ENCODE peak calls at places on chromosomes 11 and 22, in nine cellular contexts. E is AG04450, B is IMR-90, H is fibroblast of lung, U is spleen, K is sigmoid colon, T is body of pancreas, C is hepatocyte, Z is A549. P is an unnamed sample.

GRCh38 chr22:46795140-46795539 is 32.7 kb downstream of the TBC1D22A start:
- DNase-seq in U (peak), B (no peak), Z (no peak), E (no peak), C (no peak), K (peak), T (no peak), H (no peak), P (no peak)

GRCh38 chr11:116637766-116638165 is 135.0 kb downstream of the BUD13 start:
- DNase-seq in K (no peak), H (no peak), T (no peak), Z (no peak), E (no peak), B (no peak), U (no peak), C (no peak), P (no peak)

GRCh38 chr11:116079580-116079979 is 575.4 kb upstream of the CADM1 start:
- DNase-seq in C (no peak), K (no peak), E (no peak), B (no peak), T (no peak), U (no peak), H (no peak), Z (no peak), P (no peak)

GRCh38 chr22:31605851-31606585 is 56.0 kb downstream of the PISD start:
- DNase-seq in T (no peak), K (peak), C (peak), Z (no peak), U (no peak), E (no peak), H (no peak), B (no peak), P (no peak)

GRCh38 chr11:72007587-72007986 is 8.9 kb downstream of the IL18BP start:
- DNase-seq in E (no peak), C (no peak), K (no peak), H (no peak), T (no peak), U (no peak), Z (no peak), B (no peak), P (no peak)

GRCh38 chr11:106724293-106724892 is 293.9 kb downstream of the GUCY1A2 start:
- DNase-seq in C (no peak), H (peak), U (no peak), K (no peak), B (peak), E (no peak), Z (peak), T (no peak), P (no peak)

GRCh38 chr11:70415176-70415575 is 16.8 kb downstream of the CTTN start:
- DNase-seq in B (peak), C (no peak), Z (peak), H (peak), U (no peak), E (no peak), K (no peak), T (no peak), P (no peak)

GRCh38 chr22:44405661-44406060 is 92.4 kb downstream of the RTL6 start:
- DNase-seq in E (no peak), T (no peak), B (no peak), U (peak), H (no peak), C (no peak), Z (no peak), K (peak), P (peak)

GRCh38 chr11:94895971-94896370 is 77.4 kb downstream of the CWC15 start:
- DNase-seq in T (no peak), B (peak), C (no peak), K (no peak), U (no peak), E (no peak), H (peak), Z (peak), P (no peak)

GRCh38 chr11:31809543-31809856 is 1.6 kb downstream of the PAX6 start:
- DNase-seq in T (no peak), K (no peak), H (no peak), C (no peak), U (no peak), Z (no peak), E (no peak), B (no peak), P (no peak)

GRCh38 chr11:31807791-31808074 is 3.4 kb downstream of the PAX6 start:
- DNase-seq in K (no peak), Z (no peak), T (no peak), C (no peak), E (no peak), H (no peak), U (no peak), B (no peak), P (no peak)

GRCh38 chr11:31808721-31809542 is 2.2 kb downstream of the PAX6 start:
- DNase-seq in E (no peak), Z (no peak), C (no peak), U (no peak), T (no peak), B (no peak), K (no peak), H (no peak), P (no peak)

GRCh38 chr11:31806944-31807790 is 4.0 kb downstream of the PAX6 start:
- DNase-seq in U (no peak), B (no peak), T (no peak), K (no peak), Z (no peak), C (no peak), H (no peak), E (no peak), P (no peak)

GRCh38 chr11:31808268-31808667 is 2.9 kb downstream of the PAX6 start:
- DNase-seq in U (no peak), T (no peak), C (no peak), B (no peak), H (no peak), Z (no peak), E (no peak), K (no peak), P (no peak)
- H3K4me3 ChIP-seq in U (no peak), T (no peak), C (no peak), B (no peak), H (no peak), Z (no peak), E (no peak), K (no peak), P (no peak)

DNA sequence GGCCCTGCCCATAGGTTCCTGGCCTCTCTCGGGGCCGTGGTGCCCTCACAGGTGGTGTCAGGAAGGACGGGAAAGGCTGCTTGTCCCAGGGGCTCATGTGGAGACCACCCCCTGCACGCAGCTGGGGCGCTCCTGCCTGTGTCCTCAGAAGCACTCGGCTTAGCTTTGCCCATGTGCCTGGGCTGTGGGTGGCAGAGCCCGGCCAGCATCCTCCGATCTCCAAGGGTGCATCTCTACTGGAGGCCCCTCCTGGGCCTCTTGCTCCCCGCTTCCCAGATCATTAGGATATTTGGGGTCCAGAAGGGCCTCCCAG is 8.9 kb upstream of the TSSC4 start:
- DNase-seq in C (no peak), E (no peak), H (no peak), B (no peak), U (no peak), T (no peak), K (no peak), Z (no peak), P (no peak)
- H3K27ac ChIP-seq in C (no peak), E (no peak), H (peak), B (peak), U (no peak), T (no peak), K (peak), Z (no peak), P (peak)

GRCh38 chr11:67160872-67161783 is 42.1 kb downstream of the KDM2A start:
- DNase-seq in E (no peak), C (no peak), U (no peak), H (peak), T (no peak), Z (no peak), B (peak), K (no peak), P (no peak)
- H3K4me3 ChIP-seq in E (no peak), C (no peak), U (no peak), H (no peak), T (no peak), Z (no peak), B (no peak), K (no peak), P (no peak)

DNA sequence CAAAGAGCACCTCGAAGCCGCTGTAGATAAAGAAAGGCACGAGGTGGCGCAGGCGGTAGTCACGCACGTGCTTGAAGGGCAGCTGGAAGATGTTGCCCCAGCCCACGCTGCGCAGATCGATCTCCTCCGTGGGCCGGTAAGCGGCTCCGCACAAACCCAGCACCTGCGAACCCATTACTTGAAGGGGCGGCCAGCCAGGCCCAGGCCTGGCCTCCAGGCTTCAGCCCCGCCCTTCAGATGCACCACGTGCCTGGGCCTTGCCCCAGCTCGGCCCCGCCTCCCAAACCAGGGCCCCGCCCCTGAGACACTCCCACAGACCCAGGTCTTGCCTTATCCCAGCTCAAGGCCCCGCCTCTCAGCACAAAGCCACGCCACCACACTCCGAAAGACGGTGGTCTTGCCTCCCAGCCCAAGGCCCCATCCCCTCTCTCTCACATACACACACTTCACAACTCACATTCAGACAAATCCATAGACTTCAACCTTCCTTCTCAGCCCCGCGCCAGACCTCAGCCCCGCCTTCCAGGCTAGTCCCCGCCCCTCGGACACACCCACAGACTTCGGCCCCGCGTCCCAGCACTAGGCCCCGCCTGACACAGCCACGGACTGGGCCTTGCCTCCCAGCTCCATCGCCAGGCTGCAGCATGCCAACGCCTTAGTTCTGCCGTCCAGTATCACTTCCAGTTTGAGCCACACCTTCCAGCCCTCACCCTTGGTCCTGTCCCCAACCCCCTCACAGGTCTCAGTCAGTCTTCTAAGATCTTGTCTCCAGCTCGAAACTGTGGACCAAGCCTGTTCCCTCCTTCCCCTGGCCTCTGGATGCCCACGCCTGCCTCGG is 7.1 kb downstream of the UNC93B1 start:
- DNase-seq in B (no peak), E (no peak), K (no peak), H (peak), U (peak), T (peak), Z (peak), C (peak), P (peak)
- H3K27ac ChIP-seq in B (no peak), E (no peak), K (no peak), H (no peak), U (no peak), T (no peak), Z (no peak), C (no peak), P (no peak)

GRCh38 chr22:17612057-17612456 is 16.5 kb downstream of the ATP6V1E1 start:
- DNase-seq in T (no peak), K (no peak), U (no peak), E (no peak), B (peak), C (no peak), H (no peak), Z (no peak), P (no peak)

GRCh38 chr22:17606472-17606871 is 22.1 kb downstream of the ATP6V1E1 start:
- DNase-seq in C (peak), T (no peak), Z (no peak), U (peak), E (peak), H (peak), B (peak), K (peak), P (no peak)

GRCh38 chr22:17613280-17613679 is 15.3 kb downstream of the ATP6V1E1 start:
- DNase-seq in T (no peak), K (no peak), H (no peak), C (no peak), E (no peak), B (no peak), Z (no peak), U (no peak), P (no peak)

DNA sequence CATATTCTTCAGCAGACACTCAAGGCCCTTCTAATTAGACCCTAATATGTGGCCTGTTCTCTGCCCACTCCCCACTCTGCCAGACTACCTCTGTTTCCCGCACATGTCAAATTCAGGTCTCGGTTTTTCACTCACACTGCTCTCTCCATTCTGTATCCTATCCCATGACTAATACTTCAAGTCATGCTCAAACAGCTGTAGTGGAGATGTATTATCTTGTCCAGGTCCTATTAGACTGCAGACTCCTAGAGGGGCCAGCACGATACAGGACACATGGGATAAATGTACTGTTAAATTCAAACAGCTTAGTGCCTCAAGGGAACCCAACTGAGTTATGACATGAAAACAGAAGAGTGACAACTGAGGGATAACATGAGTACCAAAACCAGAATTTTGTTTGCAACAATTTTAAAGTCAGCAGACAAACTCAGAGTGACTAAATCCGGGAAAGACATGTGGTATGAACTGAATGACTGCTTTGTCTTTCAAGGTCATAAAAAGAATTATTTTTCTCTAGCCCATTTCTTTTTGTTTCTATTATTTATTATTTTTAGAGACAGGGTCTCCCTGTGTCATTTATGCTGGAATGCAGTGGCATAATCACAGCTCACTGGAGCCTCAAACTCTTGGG is 20.5 kb downstream of the ATP6V1E1 start:
- DNase-seq in H (no peak), E (no peak), B (peak), T (no peak), K (no peak), Z (no peak), C (no peak), U (no peak), P (no peak)
- H3K4me3 ChIP-seq in H (no peak), E (no peak), B (no peak), T (no peak), K (no peak), Z (no peak), C (no peak), U (no peak), P (no peak)

P was measured in left ventricle myocardium inferior.